ENCODE peak calls at places on chromosomes 1 and 21, in seven cellular contexts. One of them, this sample, is unnamed.

GRCh38 chr1:35506960-35507901 is 50.0 kb downstream of the KIAA0319L start:
- DNase-seq in GM13977: peak
- DNase-seq in endothelial cell of umbilical vein: no peak
- DNase-seq in kidney: no peak
- DNase-seq in activated naive CD8-positive, alpha-beta T cell treated with anti-CD3 and anti-CD28 coated beads, Interleukin-2, amount 50 U/mL, for 24 hours: no peak
- DNase-seq in Right ventricle myocardium superior: no peak
- DNase-seq in hippocampal formation: no peak
- DNase-seq in this sample: no peak

GRCh38 chr1:166952002-166952746 is 23.2 kb downstream of the ILDR2 start:
- DNase-seq in hippocampal formation: no peak
- DNase-seq in kidney: no peak
- DNase-seq in activated naive CD8-positive, alpha-beta T cell treated with anti-CD3 and anti-CD28 coated beads, Interleukin-2, amount 50 U/mL, for 24 hours: no peak
- DNase-seq in Right ventricle myocardium superior: no peak
- DNase-seq in GM13977: no peak
- DNase-seq in endothelial cell of umbilical vein: no peak
- DNase-seq in this sample: no peak

GRCh38 chr1:230056098-230056497 is 10.9 kb upstream of the GALNT2 start:
- DNase-seq in GM13977: no peak
- DNase-seq in activated naive CD8-positive, alpha-beta T cell treated with anti-CD3 and anti-CD28 coated beads, Interleukin-2, amount 50 U/mL, for 24 hours: no peak
- DNase-seq in kidney: no peak
- DNase-seq in endothelial cell of umbilical vein: no peak
- DNase-seq in hippocampal formation: no peak
- DNase-seq in Right ventricle myocardium superior: no peak
- DNase-seq in this sample: no peak

GRCh38 chr1:43436371-43436770 is 17.4 kb downstream of the HYI start:
- DNase-seq in GM13977: no peak
- DNase-seq in kidney: no peak
- DNase-seq in Right ventricle myocardium superior: no peak
- DNase-seq in endothelial cell of umbilical vein: no peak
- DNase-seq in hippocampal formation: no peak
- DNase-seq in activated naive CD8-positive, alpha-beta T cell treated with anti-CD3 and anti-CD28 coated beads, Interleukin-2, amount 50 U/mL, for 24 hours: no peak
- DNase-seq in this sample: no peak

GRCh38 chr21:38306833-38307232 is 50.0 kb downstream of the KCNJ15 start:
- DNase-seq in kidney: no peak
- DNase-seq in activated naive CD8-positive, alpha-beta T cell treated with anti-CD3 and anti-CD28 coated beads, Interleukin-2, amount 50 U/mL, for 24 hours: no peak
- DNase-seq in Right ventricle myocardium superior: no peak
- DNase-seq in endothelial cell of umbilical vein: no peak
- DNase-seq in hippocampal formation: no peak
- DNase-seq in GM13977: no peak
- DNase-seq in this sample: no peak

GRCh38 chr1:33010946-33011731 is 25.5 kb downstream of the AK2 start:
- DNase-seq in Right ventricle myocardium superior: peak
- DNase-seq in GM13977: no peak
- DNase-seq in endothelial cell of umbilical vein: peak
- DNase-seq in hippocampal formation: no peak
- DNase-seq in kidney: no peak
- DNase-seq in activated naive CD8-positive, alpha-beta T cell treated with anti-CD3 and anti-CD28 coated beads, Interleukin-2, amount 50 U/mL, for 24 hours: no peak
- DNase-seq in this sample: peak

GRCh38 chr1:92786298-92786901 is 1.5 kb upstream of the EVI5 start:
- DNase-seq in hippocampal formation: no peak
- DNase-seq in GM13977: no peak
- DNase-seq in endothelial cell of umbilical vein: no peak
- DNase-seq in kidney: no peak
- DNase-seq in Right ventricle myocardium superior: no peak
- DNase-seq in activated naive CD8-positive, alpha-beta T cell treated with anti-CD3 and anti-CD28 coated beads, Interleukin-2, amount 50 U/mL, for 24 hours: no peak
- DNase-seq in this sample: no peak

GRCh38 chr1:248837794-248838356 is at the start of gene ZNF672:
- DNase-seq in endothelial cell of umbilical vein: peak
- DNase-seq in hippocampal formation: peak
- DNase-seq in Right ventricle myocardium superior: peak
- DNase-seq in GM13977: peak
- DNase-seq in activated naive CD8-positive, alpha-beta T cell treated with anti-CD3 and anti-CD28 coated beads, Interleukin-2, amount 50 U/mL, for 24 hours: peak
- DNase-seq in kidney: peak
- DNase-seq in this sample: peak

GRCh38 chr1:52328615-52329014 is 37.4 kb downstream of the CC2D1B start:
- DNase-seq in GM13977: no peak
- DNase-seq in hippocampal formation: no peak
- DNase-seq in Right ventricle myocardium superior: no peak
- DNase-seq in activated naive CD8-positive, alpha-beta T cell treated with anti-CD3 and anti-CD28 coated beads, Interleukin-2, amount 50 U/mL, for 24 hours: no peak
- DNase-seq in endothelial cell of umbilical vein: no peak
- DNase-seq in kidney: no peak
- DNase-seq in this sample: no peak

GRCh38 chr1:61655453-61655852 is 69.5 kb downstream of the TM2D1 start:
- DNase-seq in hippocampal formation: no peak
- DNase-seq in kidney: no peak
- DNase-seq in activated naive CD8-positive, alpha-beta T cell treated with anti-CD3 and anti-CD28 coated beads, Interleukin-2, amount 50 U/mL, for 24 hours: no peak
- DNase-seq in Right ventricle myocardium superior: no peak
- DNase-seq in GM13977: no peak
- DNase-seq in endothelial cell of umbilical vein: no peak
- DNase-seq in this sample: no peak

GRCh38 chr1:203669739-203670138 is 43.1 kb downstream of the ATP2B4 start:
- DNase-seq in Right ventricle myocardium superior: no peak
- DNase-seq in hippocampal formation: peak
- DNase-seq in GM13977: no peak
- DNase-seq in kidney: no peak
- DNase-seq in activated naive CD8-positive, alpha-beta T cell treated with anti-CD3 and anti-CD28 coated beads, Interleukin-2, amount 50 U/mL, for 24 hours: no peak
- DNase-seq in endothelial cell of umbilical vein: peak
- DNase-seq in this sample: no peak

GRCh38 chr1:41161851-41162250 is 80.3 kb downstream of the SCMH1 start:
- DNase-seq in kidney: peak
- DNase-seq in Right ventricle myocardium superior: no peak
- DNase-seq in hippocampal formation: no peak
- DNase-seq in GM13977: no peak
- DNase-seq in activated naive CD8-positive, alpha-beta T cell treated with anti-CD3 and anti-CD28 coated beads, Interleukin-2, amount 50 U/mL, for 24 hours: no peak
- DNase-seq in endothelial cell of umbilical vein: no peak
- DNase-seq in this sample: no peak

GRCh38 chr1:231512147-231512698 is 16.2 kb upstream of the TSNAX start:
- DNase-seq in GM13977: peak
- DNase-seq in Right ventricle myocardium superior: no peak
- DNase-seq in endothelial cell of umbilical vein: no peak
- DNase-seq in hippocampal formation: no peak
- DNase-seq in activated naive CD8-positive, alpha-beta T cell treated with anti-CD3 and anti-CD28 coated beads, Interleukin-2, amount 50 U/mL, for 24 hours: no peak
- DNase-seq in kidney: no peak
- DNase-seq in this sample: no peak

This sample was measured in posterior vena cava.